ENCODE peak calls at places on chromosome 1, in seven cellular contexts. One of them, this sample, is unnamed.

GRCh38 chr1:156641761-156642264 is at the start of gene BCAN:
- DNase-seq in mesendoderm: peak; percentile 67
- DNase-seq in skeletal muscle cell: no peak
- DNase-seq in PC-3: no peak
- DNase-seq in GM06990: no peak
- DNase-seq in colonic mucosa: no peak
- DNase-seq in PC-9: no peak
- DNase-seq in this sample: peak; percentile 31

GRCh38 chr1:208332774-208333126 is 88.6 kb upstream of the PLXNA2 start:
- DNase-seq in mesendoderm: no peak
- DNase-seq in skeletal muscle cell: no peak
- DNase-seq in PC-3: no peak
- DNase-seq in GM06990: no peak
- DNase-seq in colonic mucosa: no peak
- DNase-seq in PC-9: no peak
- DNase-seq in this sample: no peak

GRCh38 chr1:160070243-160071163 is 543 bp upstream of the KCNJ10 start:
- DNase-seq in mesendoderm: peak; percentile 91
- DNase-seq in skeletal muscle cell: no peak
- DNase-seq in PC-3: peak; percentile 59
- DNase-seq in GM06990: peak; percentile 68
- DNase-seq in colonic mucosa: peak; percentile 69
- DNase-seq in PC-9: no peak
- DNase-seq in this sample: peak; percentile 44

GRCh38 chr1:79052829-79053449 is 46.4 kb upstream of the ADGRL4 start:
- DNase-seq in mesendoderm: no peak
- DNase-seq in skeletal muscle cell: no peak
- DNase-seq in PC-3: no peak
- DNase-seq in GM06990: no peak
- DNase-seq in colonic mucosa: no peak
- DNase-seq in PC-9: no peak
- DNase-seq in this sample: no peak

GRCh38 chr1:31421404-31422040 is 8.5 kb downstream of the SERINC2 start:
- DNase-seq in mesendoderm: peak; percentile 76
- DNase-seq in skeletal muscle cell: no peak
- DNase-seq in PC-3: peak; percentile 33
- DNase-seq in GM06990: no peak
- DNase-seq in colonic mucosa: no peak
- DNase-seq in PC-9: no peak
- DNase-seq in this sample: peak; percentile 34

GRCh38 chr1:44270666-44271628 is 57.7 kb downstream of the DMAP1 start:
- DNase-seq in mesendoderm: no peak
- DNase-seq in skeletal muscle cell: no peak
- DNase-seq in PC-3: no peak
- DNase-seq in GM06990: no peak
- DNase-seq in colonic mucosa: peak; percentile 80
- DNase-seq in PC-9: no peak
- DNase-seq in this sample: no peak

GRCh38 chr1:56444960-56445646 is 134.3 kb downstream of the PLPP3 start:
- DNase-seq in mesendoderm: no peak
- DNase-seq in skeletal muscle cell: no peak
- DNase-seq in PC-3: no peak
- DNase-seq in GM06990: no peak
- DNase-seq in colonic mucosa: no peak
- DNase-seq in PC-9: no peak
- DNase-seq in this sample: no peak

GRCh38 chr1:22077728-22078127 is 25.2 kb downstream of the CDC42 start:
- DNase-seq in mesendoderm: no peak
- DNase-seq in skeletal muscle cell: no peak
- DNase-seq in PC-3: no peak
- DNase-seq in GM06990: no peak
- DNase-seq in colonic mucosa: no peak
- DNase-seq in PC-9: no peak
- DNase-seq in this sample: no peak

GRCh38 chr1:168206111-168206510 is 19.7 kb upstream of the SFT2D2 start:
- DNase-seq in mesendoderm: no peak
- DNase-seq in skeletal muscle cell: no peak
- DNase-seq in PC-3: no peak
- DNase-seq in GM06990: no peak
- DNase-seq in colonic mucosa: no peak
- DNase-seq in PC-9: no peak
- DNase-seq in this sample: no peak

GRCh38 chr1:65297686-65298085 is 11.7 kb upstream of the DNAJC6 start:
- DNase-seq in mesendoderm: no peak
- DNase-seq in skeletal muscle cell: no peak
- DNase-seq in PC-3: no peak
- DNase-seq in GM06990: no peak
- DNase-seq in colonic mucosa: no peak
- DNase-seq in PC-9: no peak
- DNase-seq in this sample: no peak

GRCh38 chr1:41414291-41414690 is 53.1 kb downstream of the FOXO6 start:
- DNase-seq in mesendoderm: no peak
- DNase-seq in skeletal muscle cell: no peak
- DNase-seq in PC-3: no peak
- DNase-seq in GM06990: no peak
- DNase-seq in colonic mucosa: no peak
- DNase-seq in PC-9: peak; percentile 28
- DNase-seq in this sample: no peak

GRCh38 chr1:245051349-245052221 is 103.2 kb upstream of the KIF26B start:
- DNase-seq in mesendoderm: peak; percentile 92
- DNase-seq in skeletal muscle cell: no peak
- DNase-seq in PC-3: no peak
- DNase-seq in GM06990: no peak
- DNase-seq in colonic mucosa: no peak
- DNase-seq in PC-9: no peak
- DNase-seq in this sample: peak; percentile 78

GRCh38 chr1:245043617-245043952 is 111.2 kb upstream of the KIF26B start:
- DNase-seq in mesendoderm: no peak
- DNase-seq in skeletal muscle cell: no peak
- DNase-seq in PC-3: no peak
- DNase-seq in GM06990: no peak
- DNase-seq in colonic mucosa: no peak
- DNase-seq in PC-9: no peak
- DNase-seq in this sample: no peak

GRCh38 chr1:245046310-245046709 is 108.5 kb upstream of the KIF26B start:
- DNase-seq in mesendoderm: no peak
- DNase-seq in skeletal muscle cell: no peak
- DNase-seq in PC-3: no peak
- DNase-seq in GM06990: no peak
- DNase-seq in colonic mucosa: no peak
- DNase-seq in PC-9: no peak
- DNase-seq in this sample: no peak

GRCh38 chr1:245045087-245045881 is 109.5 kb upstream of the KIF26B start:
- DNase-seq in mesendoderm: peak; percentile 35
- DNase-seq in skeletal muscle cell: no peak
- DNase-seq in PC-3: peak; percentile 53
- DNase-seq in GM06990: no peak
- DNase-seq in colonic mucosa: peak; percentile 84
- DNase-seq in PC-9: no peak
- DNase-seq in this sample: peak; percentile 42

DNA sequence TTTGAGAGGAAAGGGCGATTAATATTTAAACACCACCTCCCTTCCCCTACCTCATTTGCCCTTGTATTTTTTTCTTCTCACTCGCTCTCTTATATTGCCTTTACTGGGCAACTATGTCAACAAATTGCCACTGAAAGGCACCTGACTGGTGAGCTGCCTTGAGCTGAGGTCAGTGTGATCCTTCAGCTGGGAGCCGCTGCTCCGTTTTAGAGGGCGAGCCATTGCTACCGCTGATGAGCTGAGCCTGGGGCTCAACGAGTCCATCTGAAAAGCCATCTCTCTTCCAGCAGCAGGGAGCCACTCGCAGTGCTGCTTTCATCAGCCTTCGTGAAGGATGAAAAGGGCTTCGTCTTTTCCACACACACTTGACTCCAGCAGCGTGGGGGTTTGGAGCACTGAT is 108.0 kb upstream of the KIF26B start:
- DNase-seq in mesendoderm: no peak
- DNase-seq in skeletal muscle cell: no peak
- DNase-seq in PC-3: no peak
- DNase-seq in GM06990: no peak
- DNase-seq in colonic mucosa: peak; percentile 22
- DNase-seq in PC-9: no peak
- DNase-seq in this sample: no peak
- H3K4me3 ChIP-seq in mesendoderm: no peak overlapping the region
- H3K4me3 ChIP-seq in skeletal muscle cell: no peak overlapping the region
- H3K4me3 ChIP-seq in PC-3: no peak overlapping the region
- H3K4me3 ChIP-seq in GM06990: no peak overlapping the region
- H3K4me3 ChIP-seq in colonic mucosa: no peak overlapping the region
- H3K4me3 ChIP-seq in PC-9: no peak overlapping the region
- H3K4me3 ChIP-seq in this sample: no peak overlapping the region

DNA sequence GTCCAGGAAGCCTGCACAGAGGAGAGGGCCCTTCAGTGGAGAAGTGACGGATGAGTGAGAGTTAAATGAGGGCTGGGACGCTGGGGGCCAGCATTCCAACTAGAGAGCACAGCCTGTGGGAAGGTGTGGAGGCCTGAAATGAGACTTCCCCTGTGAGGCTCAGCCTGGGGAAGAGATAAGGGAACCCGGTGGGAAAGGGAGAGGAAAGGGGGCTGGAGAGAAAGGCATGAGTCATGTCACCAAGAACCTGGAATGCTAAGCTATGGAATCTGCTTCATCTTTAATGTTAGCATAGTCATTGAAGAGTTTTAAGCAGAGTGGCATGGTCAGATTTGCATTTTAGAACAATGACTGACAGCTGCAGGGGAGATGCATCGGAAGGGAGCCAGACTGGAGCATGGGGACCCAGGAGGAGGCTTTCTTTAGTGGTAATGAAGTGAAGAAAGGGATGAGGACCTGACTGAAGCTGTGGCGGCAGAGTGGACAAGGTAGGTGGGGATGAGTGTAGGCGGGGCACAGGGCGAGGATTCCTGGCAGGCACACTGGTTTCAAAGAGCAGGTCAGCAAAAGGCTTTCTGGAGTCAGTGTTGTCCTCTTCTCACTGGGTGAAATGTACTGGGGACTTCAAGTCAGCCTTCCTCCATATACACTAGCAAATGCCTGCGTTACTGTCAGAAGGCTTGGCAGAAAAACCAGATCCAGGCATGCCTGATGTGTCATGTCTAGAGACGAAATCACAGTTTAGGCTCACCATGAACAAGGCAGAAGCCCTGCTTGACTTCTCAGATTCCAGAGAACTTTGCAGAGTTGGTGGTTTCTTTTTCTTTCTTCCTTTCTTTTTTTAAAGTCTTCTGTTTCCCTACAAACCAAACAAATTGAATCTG is 8.0 kb downstream of the RGL1 start:
- DNase-seq in mesendoderm: peak; percentile 96
- DNase-seq in skeletal muscle cell: peak; percentile 24
- DNase-seq in PC-3: no peak
- DNase-seq in GM06990: no peak
- DNase-seq in colonic mucosa: no peak
- DNase-seq in PC-9: no peak
- DNase-seq in this sample: peak; percentile 72
- H3K4me3 ChIP-seq in mesendoderm: no peak overlapping the region
- H3K4me3 ChIP-seq in skeletal muscle cell: no peak overlapping the region
- H3K4me3 ChIP-seq in PC-3: no peak overlapping the region
- H3K4me3 ChIP-seq in GM06990: no peak overlapping the region
- H3K4me3 ChIP-seq in colonic mucosa: no peak overlapping the region
- H3K4me3 ChIP-seq in PC-9: no peak overlapping the region
- H3K4me3 ChIP-seq in this sample: peak overlapping the region; percentile 11

GRCh38 chr1:155278689-155279160 is 1.5 kb downstream of the HCN3 start:
- DNase-seq in mesendoderm: no peak
- DNase-seq in skeletal muscle cell: no peak
- DNase-seq in PC-3: peak; percentile 25
- DNase-seq in GM06990: no peak
- DNase-seq in colonic mucosa: no peak
- DNase-seq in PC-9: no peak
- DNase-seq in this sample: no peak
- H3K4me3 ChIP-seq in mesendoderm: no peak overlapping the region
- H3K4me3 ChIP-seq in skeletal muscle cell: no peak overlapping the region
- H3K4me3 ChIP-seq in PC-3: peak overlapping the region; percentile 96
- H3K4me3 ChIP-seq in GM06990: peak overlapping the region; percentile 74
- H3K4me3 ChIP-seq in colonic mucosa: peak overlapping the region; percentile 81
- H3K4me3 ChIP-seq in PC-9: peak overlapping the region; percentile 96
- H3K4me3 ChIP-seq in this sample: no peak overlapping the region

GRCh38 chr1:7705048-7705907 is 65.8 kb upstream of the VAMP3 start:
- DNase-seq in mesendoderm: peak; percentile 19
- DNase-seq in skeletal muscle cell: no peak
- DNase-seq in PC-3: no peak
- DNase-seq in GM06990: no peak
- DNase-seq in colonic mucosa: peak; percentile 24
- DNase-seq in PC-9: no peak
- DNase-seq in this sample: no peak
- H3K4me3 ChIP-seq in mesendoderm: peak overlapping the region; percentile 34
- H3K4me3 ChIP-seq in skeletal muscle cell: peak overlapping the region; percentile 29
- H3K4me3 ChIP-seq in PC-3: peak overlapping the region; percentile 50
- H3K4me3 ChIP-seq in GM06990: no peak overlapping the region
- H3K4me3 ChIP-seq in colonic mucosa: peak overlapping the region; percentile 35
- H3K4me3 ChIP-seq in PC-9: no peak overlapping the region
- H3K4me3 ChIP-seq in this sample: peak overlapping the region; percentile 30

DNA sequence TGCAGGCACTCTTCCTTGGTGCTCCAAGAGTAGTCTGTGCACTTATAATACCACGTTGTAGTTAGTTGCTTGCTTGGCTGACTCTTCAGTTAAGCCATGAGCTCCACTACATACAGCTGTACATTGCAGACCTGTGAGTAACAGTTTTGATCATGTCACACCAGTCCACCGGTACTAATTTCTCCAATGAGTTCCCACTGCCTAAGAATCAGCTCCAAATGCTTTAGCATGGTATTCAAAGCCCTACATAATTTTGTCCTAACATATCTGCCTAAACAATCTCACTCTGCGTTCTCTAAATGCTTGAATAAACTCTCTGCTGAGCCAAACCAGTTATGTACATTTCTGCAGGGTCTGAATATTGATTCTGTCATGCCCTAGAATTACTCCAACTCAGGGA is 200.7 kb downstream of the LHX8 start:
- DNase-seq in mesendoderm: no peak
- DNase-seq in skeletal muscle cell: no peak
- DNase-seq in PC-3: no peak
- DNase-seq in GM06990: no peak
- DNase-seq in colonic mucosa: no peak
- DNase-seq in PC-9: no peak
- DNase-seq in this sample: no peak
- H3K4me3 ChIP-seq in mesendoderm: no peak overlapping the region
- H3K4me3 ChIP-seq in skeletal muscle cell: no peak overlapping the region
- H3K4me3 ChIP-seq in PC-3: no peak overlapping the region
- H3K4me3 ChIP-seq in GM06990: no peak overlapping the region
- H3K4me3 ChIP-seq in colonic mucosa: no peak overlapping the region
- H3K4me3 ChIP-seq in PC-9: no peak overlapping the region
- H3K4me3 ChIP-seq in this sample: no peak overlapping the region

GRCh38 chr1:95551201-95551600 is 317.2 kb downstream of the RWDD3 start:
- DNase-seq in mesendoderm: no peak
- DNase-seq in skeletal muscle cell: no peak
- DNase-seq in PC-3: no peak
- DNase-seq in GM06990: no peak
- DNase-seq in colonic mucosa: no peak
- DNase-seq in PC-9: no peak
- DNase-seq in this sample: no peak
- H3K4me3 ChIP-seq in mesendoderm: no peak overlapping the region
- H3K4me3 ChIP-seq in skeletal muscle cell: no peak overlapping the region
- H3K4me3 ChIP-seq in PC-3: no peak overlapping the region
- H3K4me3 ChIP-seq in GM06990: no peak overlapping the region
- H3K4me3 ChIP-seq in colonic mucosa: no peak overlapping the region
- H3K4me3 ChIP-seq in PC-9: no peak overlapping the region
- H3K4me3 ChIP-seq in this sample: no peak overlapping the region

This sample was measured in fibroblast of pulmonary artery.